ENCODE peak calls at places on chromosomes 12 and 14, in four cellular contexts. H is HepG2, L is GM12878, W is K562. T is an unnamed sample.

GRCh38 chr14:72621387-72622065 is 272.4 kb downstream of the DPF3 start:
- DNase-seq in H (no peak), L (no peak), W (no peak), T (no peak)

GRCh38 chr14:91829511-91829910 is 37.8 kb downstream of the TC2N start:
- DNase-seq in H (no peak), L (no peak), W (no peak), T (no peak)

GRCh38 chr14:35123388-35123703 is 994 bp downstream of the PRORP start:
- DNase-seq in H (no peak), L (no peak), W (no peak), T (no peak)

GRCh38 chr12:87270894-87271293 is 758.3 kb downstream of the C12orf50 start:
- DNase-seq in H (no peak), L (no peak), W (no peak), T (no peak)

GRCh38 chr12:92444763-92445162 is 258.0 kb upstream of the PLEKHG7 start:
- DNase-seq in H (no peak), L (no peak), W (no peak), T (no peak)

GRCh38 chr14:70981005-70981952 is 74.0 kb downstream of the PCNX1 start:
- DNase-seq in H (no peak), L (no peak), W (no peak), T (no peak)

GRCh38 chr14:21917699-21918436 is 244.2 kb upstream of the OR4E1 start:
- DNase-seq in H (peak), L (peak), W (peak), T (peak)

GRCh38 chr12:113186033-113186365 is 478 bp downstream of the RITA1 start:
- DNase-seq in H (peak), L (no peak), W (no peak), T (no peak)

GRCh38 chr12:55499810-55500252 is 7.7 kb downstream of the OR6C68 start:
- DNase-seq in H (peak), L (no peak), W (no peak), T (no peak)

GRCh38 chr12:122368361-122369073 is 54.0 kb downstream of the CLIP1 start:
- DNase-seq in H (no peak), L (no peak), W (no peak), T (no peak)

GRCh38 chr14:69288001-69288771 is 28.2 kb downstream of the GALNT16 start:
- DNase-seq in H (peak), L (no peak), W (no peak), T (no peak)

GRCh38 chr12:59660921-59661597 is 65.2 kb downstream of the SLC16A7 start:
- DNase-seq in H (no peak), L (no peak), W (no peak), T (no peak)

GRCh38 chr14:52399886-52400599 is 85.9 kb downstream of the PTGER2 start:
- DNase-seq in H (no peak), L (no peak), W (no peak), T (no peak)

GRCh38 chr14:90140298-90140955 is 78.6 kb downstream of the KCNK13 start:
- DNase-seq in H (no peak), L (no peak), W (no peak), T (no peak)

DNA sequence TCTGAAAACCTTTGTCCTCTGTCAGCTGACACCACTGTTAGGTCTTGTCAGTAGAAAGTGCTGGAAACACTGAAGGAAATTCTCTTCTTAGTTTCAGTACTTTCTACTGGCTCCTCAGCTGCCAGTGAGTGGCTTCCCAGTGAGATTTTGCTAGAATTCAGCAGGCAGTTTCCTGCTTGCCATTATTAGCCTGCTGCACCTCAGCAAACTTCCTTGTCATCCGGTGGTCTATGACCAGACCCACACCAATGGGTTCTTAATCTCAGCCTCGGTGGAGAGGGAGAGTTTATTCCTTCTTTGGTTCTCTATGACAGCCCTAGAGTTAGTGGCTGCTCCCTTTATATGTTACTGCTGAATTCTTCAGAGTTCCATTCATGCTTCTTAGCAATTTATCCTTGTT is 476.1 kb downstream of the FSCB start:
- DNase-seq in H (no peak), L (no peak), W (no peak), T (no peak)
- TF ChIP-seq TCF7 in H (no peak), L (no peak), W (no peak), T (no peak)

DNA sequence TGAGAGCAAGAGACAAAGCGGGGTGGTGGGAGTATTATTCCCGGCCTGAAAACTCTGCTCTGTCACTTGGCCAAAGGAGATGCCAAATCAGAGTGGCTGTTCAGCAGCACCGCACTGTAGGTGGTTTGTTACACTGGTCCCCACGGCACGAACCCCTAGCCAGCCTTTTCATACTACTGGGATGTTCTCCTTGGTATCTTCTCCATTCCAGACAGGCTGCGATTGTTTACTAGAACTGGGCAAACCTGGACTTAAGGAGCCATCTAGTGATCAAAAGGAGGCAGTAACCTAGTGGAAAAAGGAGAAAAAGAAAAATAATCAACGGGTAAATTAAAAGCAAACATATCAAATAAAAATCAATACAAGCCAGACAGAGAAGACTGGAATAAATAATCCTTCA is 58.9 kb upstream of the TMTC2 start:
- DNase-seq in H (peak), L (no peak), W (no peak), T (no peak)
- TF ChIP-seq SP1 in H (no peak), L (no peak), W (no peak), T (no peak)

GRCh38 chr12:106333756-106334155 is 23.8 kb upstream of the POLR3B start:
- DNase-seq in H (no peak), L (no peak), W (no peak), T (no peak)
- TF ChIP-seq NR2C2 in H (no peak), L (no peak), W (no peak), T (no peak)

GRCh38 chr12:8559676-8560075 is 19.0 kb upstream of the CLEC4E start:
- DNase-seq in H (no peak), L (no peak), W (no peak), T (no peak)

GRCh38 chr12:8556748-8557147 is 16.0 kb upstream of the CLEC4E start:
- DNase-seq in H (no peak), L (no peak), W (no peak), T (no peak)

GRCh38 chr12:8553088-8553627 is 12.5 kb upstream of the CLEC4E start:
- DNase-seq in H (no peak), L (no peak), W (no peak), T (peak)

GRCh38 chr12:8549381-8549780 is 8.7 kb upstream of the CLEC4E start:
- DNase-seq in H (no peak), L (no peak), W (no peak), T (no peak)

DNA sequence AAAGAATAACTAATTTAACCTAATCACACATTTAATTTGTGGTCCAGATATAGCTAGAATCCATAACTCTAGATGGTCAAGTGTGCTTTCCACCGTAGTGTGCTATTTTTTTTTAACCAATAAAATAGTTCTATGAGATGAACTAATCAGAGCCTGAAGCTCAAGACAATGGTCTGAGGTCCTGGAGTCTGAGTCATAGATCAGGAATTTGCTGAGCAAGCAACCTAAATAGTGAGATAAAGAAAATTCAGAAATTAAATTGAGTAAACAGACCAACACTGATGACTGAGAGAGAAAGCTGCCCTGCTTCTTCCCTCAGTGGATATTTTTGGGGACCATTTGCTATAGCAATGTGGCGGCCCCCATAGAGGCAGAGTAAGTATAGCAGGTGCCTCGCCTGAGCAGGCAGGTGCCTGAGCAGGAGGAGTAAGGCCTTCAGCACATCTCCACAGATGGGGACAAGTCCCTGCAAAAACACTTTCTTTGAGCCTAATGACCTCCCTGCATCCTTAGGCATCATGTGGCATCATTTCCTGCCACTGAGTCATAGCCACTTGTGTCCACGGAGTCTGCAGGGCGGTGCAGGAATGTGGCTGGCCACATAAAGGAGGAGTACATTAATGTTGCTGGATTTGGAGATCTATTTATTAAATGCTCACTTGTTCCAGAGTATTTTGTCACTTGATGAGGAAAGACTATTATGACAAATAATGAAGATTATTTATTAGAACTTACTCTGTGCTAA is 13.9 kb upstream of the CLEC4E start:
- DNase-seq in H (no peak), L (no peak), W (no peak), T (no peak)
- TF ChIP-seq TCF7 in H (no peak), L (no peak), W (no peak), T (no peak)

T was measured in WTC11.